ENCODE peak calls at places on chromosomes 2 and 18, in seven cellular contexts. A, X, R, B, C, E and U are unnamed samples.

GRCh38 chr2:40488101-40488598 is 36.3 kb upstream of the SLC8A1 start:
- DNase-seq in A (no peak), X (peak), R (no peak), B (peak), C (no peak), E (no peak), U (peak)

GRCh38 chr18:9711361-9712129 is 3.4 kb downstream of the RAB31 start:
- DNase-seq in A (no peak), X (no peak), R (peak), B (no peak), C (no peak), E (no peak), U (no peak)

GRCh38 chr18:61851279-61851678 is 41.5 kb downstream of the RNF152 start:
- DNase-seq in A (no peak), X (no peak), R (no peak), B (no peak), C (no peak), E (no peak), U (no peak)

GRCh38 chr2:57698935-57699449 is 347.6 kb upstream of the VRK2 start:
- DNase-seq in A (no peak), X (no peak), R (no peak), B (no peak), C (no peak), E (no peak), U (no peak)

GRCh38 chr2:209113030-209113429 is 310.8 kb upstream of the MAP2 start:
- DNase-seq in A (no peak), X (no peak), R (no peak), B (no peak), C (no peak), E (no peak), U (no peak)

GRCh38 chr2:16135913-16136310 is 195.6 kb downstream of the MYCN start:
- DNase-seq in A (no peak), X (no peak), R (no peak), B (no peak), C (no peak), E (no peak), U (no peak)

GRCh38 chr2:33013684-33014110 is 66.9 kb downstream of the LTBP1 start:
- DNase-seq in A (no peak), X (no peak), R (no peak), B (peak), C (no peak), E (no peak), U (peak)

GRCh38 chr18:10851824-10852225 is 297.5 kb downstream of the PIEZO2 start:
- DNase-seq in A (no peak), X (peak), R (peak), B (peak), C (no peak), E (no peak), U (peak)

GRCh38 chr2:196453613-196454047 is 185.9 kb upstream of the CCDC150 start:
- DNase-seq in A (no peak), X (peak), R (no peak), B (peak), C (no peak), E (no peak), U (peak)

GRCh38 chr2:48284624-48285212 is 245.2 kb upstream of the STON1 start:
- DNase-seq in A (no peak), X (no peak), R (no peak), B (no peak), C (no peak), E (no peak), U (no peak)

GRCh38 chr2:220469201-220469600 is 841.8 kb downstream of the SLC4A3 start:
- DNase-seq in A (no peak), X (peak), R (no peak), B (no peak), C (no peak), E (no peak), U (peak)

GRCh38 chr2:72129676-72130340 is 17.9 kb downstream of the CYP26B1 start:
- DNase-seq in A (no peak), X (no peak), R (no peak), B (peak), C (no peak), E (no peak), U (peak)

GRCh38 chr2:85768713-85769112 is 14.9 kb downstream of the ATOH8 start:
- DNase-seq in A (no peak), X (peak), R (no peak), B (no peak), C (no peak), E (no peak), U (no peak)

GRCh38 chr2:158459161-158460003 is 2.6 kb downstream of the PKP4 start:
- DNase-seq in A (no peak), X (no peak), R (no peak), B (peak), C (no peak), E (no peak), U (peak)

GRCh38 chr18:23456835-23457234 is 3.7 kb downstream of the RIOK3 start:
- DNase-seq in A (no peak), X (no peak), R (no peak), B (no peak), C (no peak), E (no peak), U (no peak)

GRCh38 chr2:55047677-55048299 is 2.5 kb downstream of the RTN4 start:
- DNase-seq in A (no peak), X (peak), R (no peak), B (peak), C (peak), E (no peak), U (peak)

GRCh38 chr2:174892546-174892945 is 112.6 kb downstream of the CHN1 start:
- DNase-seq in A (no peak), X (peak), R (no peak), B (peak), C (no peak), E (no peak), U (peak)

GRCh38 chr2:174888136-174888535 is 117.0 kb downstream of the CHN1 start:
- DNase-seq in A (no peak), X (peak), R (no peak), B (no peak), C (no peak), E (no peak), U (no peak)

GRCh38 chr2:174893018-174893417 is 112.2 kb downstream of the CHN1 start:
- DNase-seq in A (no peak), X (no peak), R (no peak), B (no peak), C (no peak), E (no peak), U (no peak)

DNA sequence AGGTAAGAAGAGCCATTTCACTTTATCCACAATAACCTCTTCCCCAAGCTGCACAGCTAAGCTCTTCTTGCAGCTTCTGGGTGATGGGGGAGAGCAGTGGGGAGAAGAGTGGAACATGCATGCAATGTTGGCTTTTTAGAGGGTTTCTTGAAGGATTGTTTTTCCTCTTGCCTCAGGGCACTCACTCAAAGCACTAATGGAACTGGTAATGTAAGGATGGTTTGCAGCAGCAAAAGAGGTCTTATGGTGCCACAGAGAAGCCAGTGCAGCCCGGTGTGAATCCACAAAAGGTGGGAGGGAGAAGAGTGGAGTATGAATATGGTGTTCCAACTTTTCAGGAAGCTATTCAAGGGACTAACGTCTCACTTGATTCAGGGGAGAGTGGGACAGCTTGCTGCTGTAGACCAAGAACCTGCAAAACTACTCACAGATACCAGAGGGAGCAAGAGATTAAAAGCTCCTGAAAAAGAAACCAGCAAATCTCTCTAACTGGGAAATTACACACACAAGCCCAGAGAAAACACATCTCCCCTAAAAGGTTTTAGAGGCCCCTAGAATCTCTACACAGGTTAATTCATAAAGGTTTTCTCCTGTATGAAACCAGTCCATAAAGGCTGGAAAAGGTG is 116.4 kb downstream of the CHN1 start:
- DNase-seq in A (no peak), X (no peak), R (no peak), B (no peak), C (no peak), E (no peak), U (no peak)
- TF ChIP-seq CTCF in A (no peak), X (no peak), R (no peak), B (no peak), C (no peak), E (no peak), U (no peak)

GRCh38 chr2:232421189-232421785 is 14.6 kb downstream of the ALPG start:
- DNase-seq in A (no peak), X (no peak), R (no peak), B (no peak), C (no peak), E (peak), U (no peak)
- H3K4me3 ChIP-seq in A (no peak), X (no peak), R (no peak), B (peak), C (no peak), E (peak), U (no peak)

DNA sequence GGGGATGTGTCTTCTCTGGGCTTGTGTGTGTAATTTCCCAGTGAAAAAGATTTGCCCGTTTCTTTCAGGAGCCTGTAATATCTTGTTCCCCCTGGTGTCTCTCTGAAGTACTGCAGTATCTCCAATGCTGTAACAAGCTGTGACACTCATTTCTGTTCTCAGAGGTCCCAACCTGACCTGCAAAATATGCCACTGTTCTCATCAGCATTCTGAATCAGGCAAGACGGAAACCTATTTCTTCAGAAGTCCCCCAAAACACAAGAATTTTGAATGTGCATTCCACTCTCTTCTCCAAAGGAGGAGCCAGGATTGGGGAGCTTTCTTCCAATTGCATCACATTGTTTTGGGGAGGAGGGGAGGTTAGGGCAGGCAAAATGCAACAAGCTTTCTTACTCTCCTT is 77.0 kb upstream of the CNGA3 start:
- DNase-seq in A (no peak), X (peak), R (no peak), B (peak), C (no peak), E (no peak), U (peak)
- TF ChIP-seq CTCF in A (peak), X (peak), R (peak), B (peak), C (peak), E (peak), U (peak)

GRCh38 chr18:54713386-54713785 is 114.9 kb upstream of the RAB27B start:
- DNase-seq in A (no peak), X (no peak), R (no peak), B (no peak), C (no peak), E (no peak), U (no peak)

GRCh38 chr18:54716586-54716985 is 111.7 kb upstream of the RAB27B start:
- DNase-seq in A (no peak), X (no peak), R (no peak), B (no peak), C (no peak), E (no peak), U (no peak)

GRCh38 chr18:54710519-54711281 is 117.6 kb upstream of the RAB27B start:
- DNase-seq in A (no peak), X (no peak), R (no peak), B (no peak), C (no peak), E (no peak), U (no peak)

GRCh38 chr18:54712758-54713157 is 115.5 kb upstream of the RAB27B start:
- DNase-seq in A (no peak), X (no peak), R (no peak), B (peak), C (peak), E (no peak), U (no peak)

DNA sequence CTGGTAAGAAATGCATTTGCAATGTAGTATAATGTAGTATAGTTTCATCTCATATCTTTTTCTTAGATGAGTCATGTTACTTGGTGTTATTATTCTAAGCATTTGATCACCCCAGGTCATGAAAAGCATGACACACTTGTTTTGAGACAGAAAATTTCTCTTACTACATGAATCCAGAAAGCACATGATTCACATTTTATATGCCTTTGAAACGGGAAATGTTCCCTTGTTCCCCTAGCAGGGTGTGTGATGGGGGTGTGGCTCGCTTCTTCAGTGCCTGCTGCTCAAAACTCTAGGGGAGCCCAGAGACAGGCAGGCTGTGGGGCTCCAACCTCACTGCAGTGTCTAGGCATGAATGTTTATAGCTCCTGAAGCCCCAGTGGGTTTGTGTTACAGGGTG is 116.0 kb upstream of the RAB27B start:
- DNase-seq in A (no peak), X (peak), R (no peak), B (peak), C (peak), E (no peak), U (peak)
- H3K4me3 ChIP-seq in A (no peak), X (no peak), R (no peak), B (no peak), C (no peak), E (no peak), U (no peak)

DNA sequence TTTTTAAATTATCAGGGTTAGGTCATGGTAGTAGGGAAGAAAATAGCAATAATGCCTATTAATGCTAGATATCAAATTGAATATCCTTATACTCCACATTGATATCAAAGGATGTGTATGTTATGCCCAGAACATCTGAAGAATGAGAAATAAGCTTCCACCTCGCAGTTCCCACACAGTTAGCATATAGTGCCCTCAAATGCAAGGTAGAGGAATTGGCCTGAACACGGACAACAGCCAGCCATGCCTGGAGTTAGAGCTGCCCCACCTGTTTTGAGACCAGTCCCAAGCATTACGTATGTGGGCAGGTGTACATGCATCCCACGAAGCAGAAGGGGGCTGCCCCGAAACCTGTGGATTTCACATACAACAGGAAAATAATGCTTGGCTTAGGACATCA is 79.6 kb downstream of the SUMO1 start:
- DNase-seq in A (no peak), X (peak), R (no peak), B (no peak), C (no peak), E (no peak), U (peak)
- TF ChIP-seq CTCF in A (no peak), X (peak), R (no peak), B (peak), C (no peak), E (no peak), U (peak)

DNA sequence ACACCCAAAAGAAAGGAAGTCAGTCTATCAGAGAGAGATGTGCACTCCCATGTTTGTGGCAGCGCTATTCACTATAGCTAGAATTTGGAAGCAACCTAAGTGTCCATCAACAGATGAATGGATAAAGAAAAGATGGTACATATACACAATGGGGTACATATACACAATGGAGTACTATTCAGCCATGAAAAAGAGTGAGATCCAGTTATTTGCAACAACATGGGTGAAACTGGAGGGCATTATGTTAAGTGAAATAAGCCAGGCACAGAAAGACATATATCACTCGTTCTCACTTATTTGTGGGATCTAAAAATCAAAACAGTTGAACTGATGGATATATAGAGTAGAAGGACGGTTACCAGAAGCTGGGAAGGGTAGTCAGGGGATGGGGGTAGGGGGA is 99.9 kb upstream of the ZNF516 start:
- DNase-seq in A (no peak), X (no peak), R (no peak), B (no peak), C (no peak), E (no peak), U (no peak)
- H3K4me3 ChIP-seq in A (no peak), X (no peak), R (no peak), B (no peak), C (no peak), E (no peak), U (no peak)

DNA sequence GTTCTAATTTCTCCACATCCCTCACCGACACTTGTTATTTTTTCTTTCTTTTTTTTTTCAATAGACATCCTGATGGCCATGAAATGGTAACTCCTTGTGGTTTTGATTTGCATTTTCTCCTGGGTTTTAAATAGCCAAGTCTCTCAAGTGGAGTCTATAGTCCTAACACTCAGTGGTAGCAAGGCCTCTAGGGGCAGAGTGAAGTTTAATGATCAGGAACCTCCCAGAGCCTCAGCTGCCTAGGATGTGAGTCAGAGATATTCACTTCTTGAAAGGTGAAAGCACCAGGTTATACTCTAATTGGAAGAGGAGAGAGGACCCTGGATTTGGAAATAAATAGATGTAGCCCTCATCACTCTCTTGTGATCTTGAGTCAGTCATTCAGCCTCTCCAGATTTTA is 62.7 kb upstream of the CAPN13 start:
- DNase-seq in A (no peak), X (no peak), R (no peak), B (peak), C (no peak), E (no peak), U (peak)
- TF ChIP-seq CTCF in A (no peak), X (no peak), R (no peak), B (peak), C (no peak), E (no peak), U (no peak)

GRCh38 chr2:64620661-64621060 is 33.1 kb downstream of the SERTAD2 start:
- DNase-seq in A (no peak), X (no peak), R (no peak), B (no peak), C (no peak), E (no peak), U (no peak)
- H3K4me3 ChIP-seq in A (no peak), X (no peak), R (no peak), B (no peak), C (no peak), E (no peak), U (no peak)

DNA sequence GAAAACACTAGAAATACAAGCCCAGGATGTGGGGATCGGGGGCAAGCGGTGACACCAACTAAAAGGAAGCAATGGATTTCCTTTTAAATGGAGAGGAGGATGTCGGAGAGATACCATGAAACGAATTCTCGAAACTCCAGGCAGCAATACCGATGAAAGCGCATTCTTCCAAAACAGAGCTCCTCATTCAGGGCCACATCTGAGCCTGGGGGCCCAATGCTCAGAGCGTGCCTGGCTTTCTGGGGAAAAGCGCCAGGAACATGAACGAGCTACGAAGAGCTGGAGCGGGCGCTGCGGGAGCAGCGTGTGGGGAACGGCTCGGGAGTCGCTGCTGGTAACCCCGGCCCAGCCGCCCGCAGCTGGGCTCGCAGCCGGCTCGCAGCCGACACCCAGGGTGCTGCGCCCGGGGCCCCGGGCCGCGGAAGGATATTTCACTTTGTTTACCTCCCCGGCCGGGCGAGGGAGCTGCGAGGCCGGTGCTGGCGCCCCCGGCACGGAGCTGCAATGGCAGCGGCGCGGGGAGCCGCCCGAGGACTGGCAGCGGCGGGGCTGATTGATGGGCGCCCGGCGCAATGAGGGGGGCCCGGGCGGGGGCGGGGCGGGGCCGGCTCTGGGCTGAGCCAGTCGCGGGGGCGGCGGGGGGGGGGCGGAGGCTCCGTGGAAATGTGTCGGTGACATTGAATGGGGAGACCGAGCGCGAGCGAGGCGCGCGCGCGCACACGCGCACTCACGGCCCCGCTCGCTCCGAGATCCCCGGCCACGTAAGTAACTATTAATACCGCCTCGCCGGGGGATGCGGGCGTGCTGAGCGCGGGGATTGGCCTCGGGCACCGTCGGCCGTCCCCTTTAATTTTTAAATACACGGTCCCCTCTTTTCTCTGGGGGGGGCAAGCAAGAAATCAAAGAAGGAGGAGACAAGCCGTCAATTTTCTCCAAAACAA is at the start of gene TRIB2:
- DNase-seq in A (peak), X (peak), R (peak), B (peak), C (peak), E (peak), U (peak)
- TF ChIP-seq CTCF in A (peak), X (no peak), R (no peak), B (no peak), C (no peak), E (no peak), U (no peak)